ENCODE peak calls at places on chromosomes 5 and 9, in ten cellular contexts. R is IMR-90, S is HCT116, P is sigmoid colon, Z is A549, X is HepG2, H is esophagus muscularis mucosa, A is gastrocnemius medialis, O is stomach, V is tibial nerve. Y is an unnamed sample.

GRCh38 chr9:2622361-2623045 is 916 bp downstream of the VLDLR start:
- DNase-seq in R (peak), V (no peak), S (no peak), Z (no peak), O (peak), X (no peak), P (peak), H (peak), A (peak), Y (no peak)

GRCh38 chr5:111004291-111004690 is 67.2 kb upstream of the TSLP start:
- DNase-seq in X (no peak), R (no peak), O (no peak), V (no peak), H (no peak), P (no peak), S (no peak), Z (no peak), A (no peak), Y (no peak)

GRCh38 chr5:134994560-134995156 is 27.0 kb downstream of the CATSPER3 start:
- DNase-seq in R (no peak), P (no peak), H (no peak), A (no peak), X (no peak), Z (no peak), V (no peak), S (no peak), O (no peak), Y (no peak)

GRCh38 chr5:169974121-169974770 is 6.0 kb downstream of the INSYN2B start:
- DNase-seq in X (no peak), P (no peak), R (peak), O (no peak), A (no peak), V (no peak), H (no peak), Z (no peak), S (no peak), Y (no peak)

GRCh38 chr5:372556-372910 is 51.0 kb downstream of the AHRR start:
- DNase-seq in R (no peak), H (peak), A (no peak), O (peak), V (no peak), S (no peak), X (no peak), Z (no peak), P (no peak), Y (peak)

GRCh38 chr5:5473224-5473623 is 50.7 kb downstream of the ICE1 start:
- DNase-seq in P (no peak), V (no peak), H (no peak), A (no peak), S (no peak), O (no peak), X (no peak), Z (no peak), R (peak), Y (no peak)

GRCh38 chr9:129027224-129027684 is 877 bp downstream of the SH3GLB2 start:
- DNase-seq in Z (no peak), A (no peak), V (no peak), X (no peak), H (no peak), P (no peak), O (no peak), R (no peak), S (no peak), Y (peak)

GRCh38 chr9:22379272-22379671 is 67.4 kb upstream of the DMRTA1 start:
- DNase-seq in H (no peak), P (no peak), O (no peak), V (no peak), S (no peak), R (no peak), Z (no peak), X (no peak), A (no peak), Y (no peak)

GRCh38 chr5:135386096-135386495 is 12.9 kb downstream of the MACROH2A1 start:
- DNase-seq in X (no peak), S (no peak), V (no peak), R (peak), O (no peak), P (no peak), Z (no peak), H (peak), A (no peak), Y (no peak)

GRCh38 chr9:33437235-33437634 is 10.2 kb downstream of the AQP3 start:
- DNase-seq in S (no peak), V (no peak), O (no peak), A (no peak), R (no peak), Z (no peak), P (no peak), H (no peak), X (no peak), Y (no peak)

GRCh38 chr5:85132269-85132668 is 747.6 kb upstream of the EDIL3 start:
- DNase-seq in V (no peak), Z (no peak), S (no peak), P (no peak), A (no peak), O (no peak), R (peak), X (no peak), H (no peak), Y (no peak)

GRCh38 chr9:132556701-132557100 is 25.7 kb upstream of the BARHL1 start:
- DNase-seq in X (no peak), A (no peak), H (no peak), P (no peak), O (no peak), Z (no peak), V (no peak), R (no peak), S (no peak), Y (no peak)

GRCh38 chr5:111072949-111073682 is 1.6 kb downstream of the TSLP start:
- DNase-seq in Z (no peak), X (no peak), S (peak), H (peak), R (peak), A (peak), P (peak), V (peak), O (peak), Y (peak)

GRCh38 chr5:172644229-172644628 is 3.2 kb downstream of the NEURL1B start:
- DNase-seq in Z (no peak), R (no peak), S (no peak), P (no peak), A (no peak), V (no peak), O (no peak), X (no peak), H (no peak), Y (no peak)

GRCh38 chr5:149358294-149358651 is 427 bp downstream of the PCYOX1L start:
- DNase-seq in R (no peak), A (peak), V (peak), O (peak), S (no peak), H (no peak), P (peak), X (no peak), Z (no peak), Y (peak)

GRCh38 chr5:72096602-72097205 is 10.6 kb upstream of the MAP1B start:
- DNase-seq in A (no peak), S (no peak), X (no peak), R (no peak), O (no peak), P (no peak), Z (no peak), V (no peak), H (no peak), Y (no peak)

GRCh38 chr5:40914835-40915234 is 5.5 kb downstream of the C7 start:
- DNase-seq in Z (no peak), O (no peak), R (peak), V (no peak), H (no peak), X (no peak), A (no peak), S (no peak), P (no peak), Y (no peak)

GRCh38 chr5:7916171-7916804 is 47.3 kb downstream of the MTRR start:
- DNase-seq in H (no peak), O (no peak), Z (no peak), P (no peak), X (no peak), V (no peak), A (no peak), R (no peak), S (no peak), Y (no peak)

GRCh38 chr5:147737921-147738320 is 44.6 kb downstream of the JAKMIP2 start:
- DNase-seq in X (no peak), V (no peak), P (no peak), Z (no peak), H (no peak), O (no peak), A (no peak), S (no peak), R (no peak), Y (no peak)

GRCh38 chr5:31237159-31237558 is 43.7 kb downstream of the CDH6 start:
- DNase-seq in A (no peak), V (no peak), Z (peak), P (no peak), X (peak), O (no peak), S (no peak), R (peak), H (no peak), Y (no peak)

GRCh38 chr5:24712047-24712446 is 67.3 kb upstream of the CDH10 start:
- DNase-seq in O (no peak), V (no peak), R (no peak), A (no peak), H (no peak), Z (no peak), P (no peak), S (no peak), X (no peak), Y (no peak)

GRCh38 chr9:125126019-125126746 is 17.1 kb downstream of the SCAI start:
- DNase-seq in R (peak), Z (peak), S (no peak), A (peak), H (peak), P (peak), O (peak), V (peak), X (no peak), Y (peak)

GRCh38 chr9:128921881-128922763 is 1.3 kb downstream of the PHYHD1 start:
- DNase-seq in P (peak), H (no peak), S (no peak), X (peak), R (peak), Z (no peak), V (peak), A (peak), O (peak), Y (no peak)

GRCh38 chr9:16310288-16311145 is 560.0 kb downstream of the BNC2 start:
- DNase-seq in A (no peak), H (no peak), X (no peak), O (no peak), S (no peak), Z (no peak), R (no peak), V (no peak), P (no peak), Y (peak)

GRCh38 chr5:133433133-133433532 is 179.2 kb downstream of the FSTL4 start:
- DNase-seq in X (no peak), P (no peak), O (no peak), Z (no peak), V (no peak), R (no peak), S (no peak), A (no peak), H (peak), Y (no peak)

GRCh38 chr5:10307206-10308148 is at the start of gene CMBL:
- DNase-seq in S (peak), A (peak), R (peak), H (no peak), X (peak), Z (peak), P (peak), O (no peak), V (no peak), Y (no peak)

GRCh38 chr5:173853370-173854131 is 34.6 kb upstream of the CPEB4 start:
- DNase-seq in X (no peak), V (no peak), S (no peak), O (no peak), P (no peak), H (no peak), A (no peak), Z (no peak), R (no peak), Y (no peak)
- TF ChIP-seq POLR2A in X (no peak), V (no peak), S (no peak), O (no peak), P (no peak), H (no peak), A (no peak), Z (no peak), R (no peak), Y (no peak)

DNA sequence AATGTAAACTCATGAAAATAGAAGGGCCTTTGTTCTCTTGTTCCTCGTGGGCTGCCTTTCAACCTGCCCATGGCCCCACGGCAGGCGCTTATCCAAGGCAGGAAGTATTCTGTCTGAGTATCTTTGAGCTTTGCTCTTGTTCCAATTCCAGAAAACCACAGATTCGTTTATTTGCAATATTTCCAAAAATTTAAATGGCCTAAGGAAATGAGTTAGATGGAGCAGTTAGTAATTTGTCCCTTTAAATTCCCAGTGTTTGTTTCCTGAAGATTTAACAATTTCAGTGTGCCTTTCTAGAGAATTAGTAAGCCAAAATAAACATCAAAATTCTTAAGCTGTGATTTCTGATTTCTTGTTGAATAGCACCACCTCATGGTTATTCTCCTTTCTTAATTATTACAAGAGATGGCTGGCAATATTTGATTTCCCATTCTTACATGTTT is 299.4 kb upstream of the RASA1 start:
- DNase-seq in Z (peak), H (no peak), X (peak), P (no peak), S (peak), R (peak), V (no peak), O (no peak), A (no peak), Y (no peak)
- TF ChIP-seq CTCF in Z (peak), H (peak), X (peak), P (peak), S (peak), R (peak), V (peak), O (no peak), A (peak), Y (no peak)

GRCh38 chr9:134895103-134895502 is 14.5 kb downstream of the FCN2 start:
- DNase-seq in A (peak), R (peak), X (no peak), Z (no peak), P (no peak), S (no peak), O (peak), H (peak), V (peak), Y (peak)

GRCh38 chr9:134896834-134897583 is 16.4 kb downstream of the FCN2 start:
- DNase-seq in Z (no peak), R (no peak), H (peak), V (no peak), A (no peak), O (no peak), P (no peak), S (no peak), X (no peak), Y (peak)

GRCh38 chr9:134897584-134898170 is 17.1 kb downstream of the FCN2 start:
- DNase-seq in R (no peak), O (no peak), H (peak), P (no peak), X (no peak), A (no peak), V (no peak), Z (no peak), S (no peak), Y (peak)

GRCh38 chr9:134894136-134894860 is 13.7 kb downstream of the FCN2 start:
- DNase-seq in A (no peak), O (no peak), V (no peak), S (no peak), X (no peak), H (no peak), P (no peak), R (no peak), Z (no peak), Y (no peak)

DNA sequence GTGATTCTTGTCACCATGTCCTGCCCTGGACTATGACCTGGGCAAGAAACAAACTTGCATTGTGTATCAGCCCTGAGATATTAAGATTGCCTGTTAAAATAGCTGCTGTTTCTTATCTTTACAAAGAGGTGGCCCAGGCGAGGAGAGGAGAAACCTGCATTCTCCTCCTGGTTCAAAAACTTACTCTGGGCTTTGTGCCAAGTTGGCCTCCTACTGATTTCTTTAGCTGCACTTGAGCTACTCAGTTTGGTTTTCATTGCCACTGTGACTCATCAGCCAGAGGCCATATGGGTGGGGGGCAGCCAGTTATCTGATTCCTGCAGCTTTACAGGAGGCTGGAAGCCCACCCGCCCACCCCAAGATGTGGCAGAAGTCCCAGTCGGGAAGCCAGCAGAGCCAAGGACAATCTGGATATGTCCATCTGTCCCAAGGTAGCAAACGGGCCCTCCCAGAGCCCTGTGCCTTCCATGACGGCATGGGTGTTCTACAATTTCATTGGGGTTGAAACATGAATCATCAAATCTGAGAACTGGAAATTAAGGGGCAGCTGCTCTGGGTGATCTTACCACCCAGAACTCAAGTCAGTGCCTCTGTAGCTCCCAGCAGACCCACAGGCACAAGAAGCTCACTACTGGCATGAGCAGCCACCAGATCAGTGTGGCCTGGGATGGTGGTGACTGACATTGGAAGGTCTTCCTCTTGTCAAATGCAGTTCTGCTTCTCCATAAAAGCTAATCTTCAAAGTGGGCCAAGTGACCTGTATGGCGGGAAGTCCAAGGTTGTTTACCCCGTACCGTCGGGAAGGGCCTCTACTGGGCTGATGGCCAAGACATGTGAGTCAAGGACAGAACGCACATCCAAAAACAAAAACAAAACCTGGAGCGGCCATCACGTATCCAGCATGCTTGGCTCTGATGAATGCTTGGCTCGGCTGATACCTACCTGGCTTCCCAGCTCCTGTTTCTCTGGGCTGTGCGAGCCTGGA is 15.5 kb downstream of the FCN2 start:
- DNase-seq in H (peak), R (peak), V (peak), P (peak), S (peak), X (no peak), O (peak), Z (peak), A (peak), Y (peak)
- TF ChIP-seq POLR2A in H (no peak), R (no peak), V (no peak), P (no peak), S (no peak), X (no peak), O (no peak), Z (no peak), A (no peak), Y (no peak)

GRCh38 chr5:20683241-20683940 is 695.4 kb upstream of the CDH18 start:
- DNase-seq in S (no peak), Z (no peak), A (no peak), X (no peak), H (no peak), V (no peak), R (no peak), O (no peak), P (no peak), Y (no peak)

GRCh38 chr5:20680718-20681302 is 692.8 kb upstream of the CDH18 start:
- DNase-seq in P (no peak), R (no peak), V (no peak), A (no peak), H (no peak), O (no peak), Z (no peak), S (no peak), X (no peak), Y (no peak)

GRCh38 chr5:20678814-20679298 is 690.9 kb upstream of the CDH18 start:
- DNase-seq in O (no peak), Z (peak), A (no peak), H (no peak), S (no peak), X (no peak), P (no peak), V (no peak), R (peak), Y (no peak)

GRCh38 chr5:20678386-20678785 is 690.4 kb upstream of the CDH18 start:
- DNase-seq in X (no peak), O (no peak), V (no peak), A (no peak), P (no peak), H (no peak), Z (no peak), R (no peak), S (no peak), Y (no peak)
- TF ChIP-seq CTCF in X (no peak), O (no peak), V (no peak), A (no peak), P (no peak), H (no peak), Z (no peak), R (no peak), S (no peak), Y (no peak)

GRCh38 chr5:141681295-141681694 is 735 bp downstream of the ARAP3 start:
- DNase-seq in R (no peak), X (no peak), A (no peak), O (no peak), S (no peak), V (no peak), H (no peak), P (no peak), Z (no peak), Y (no peak)

GRCh38 chr5:141680178-141680577 is 1.9 kb downstream of the ARAP3 start:
- DNase-seq in P (no peak), R (no peak), O (no peak), V (no peak), H (no peak), Z (no peak), S (no peak), X (no peak), A (no peak), Y (no peak)

GRCh38 chr5:141683596-141684161 is 1.6 kb upstream of the ARAP3 start:
- DNase-seq in A (no peak), V (no peak), O (no peak), P (no peak), H (no peak), R (no peak), S (no peak), Z (no peak), X (no peak), Y (no peak)

GRCh38 chr5:141681695-141682641 is at the start of gene ARAP3:
- DNase-seq in H (peak), A (peak), R (peak), V (peak), X (peak), P (peak), Z (peak), S (peak), O (peak), Y (peak)

GRCh38 chr5:141680751-141681201 is 1.3 kb downstream of the ARAP3 start:
- DNase-seq in O (no peak), Z (no peak), X (peak), P (no peak), S (no peak), A (no peak), H (no peak), R (peak), V (no peak), Y (peak)
- TF ChIP-seq POLR2A in O (no peak), Z (no peak), X (no peak), P (no peak), S (no peak), A (no peak), H (no peak), R (no peak), V (no peak), Y (no peak)

GRCh38 chr5:125987677-125988255 is 435.4 kb upstream of the GRAMD2B start:
- DNase-seq in A (no peak), X (no peak), H (no peak), V (no peak), P (no peak), O (no peak), S (no peak), R (no peak), Z (no peak), Y (no peak)
- TF ChIP-seq CTCF in A (no peak), X (no peak), H (no peak), V (no peak), P (no peak), O (no peak), S (no peak), R (no peak), Z (no peak), Y (no peak)

GRCh38 chr5:21831145-21831787 is 1021.9 kb downstream of the CDH12 start:
- DNase-seq in V (no peak), P (no peak), A (no peak), H (no peak), X (no peak), S (no peak), R (no peak), Z (no peak), O (no peak), Y (no peak)
- TF ChIP-seq POLR2A in V (no peak), P (no peak), A (no peak), H (no peak), X (no peak), S (no peak), R (no peak), Z (no peak), O (no peak), Y (no peak)

GRCh38 chr9:89410709-89411111 is 87.2 kb downstream of the SEMA4D start:
- DNase-seq in H (no peak), O (no peak), V (no peak), X (no peak), P (no peak), S (no peak), A (no peak), R (no peak), Z (no peak), Y (no peak)
- TF ChIP-seq CTCF in H (no peak), O (no peak), V (no peak), X (peak), P (no peak), S (peak), A (no peak), R (peak), Z (no peak), Y (no peak)

GRCh38 chr5:67003906-67004729 is 192.5 kb downstream of the CD180 start:
- DNase-seq in S (peak), P (peak), Z (peak), O (peak), R (peak), V (peak), X (peak), H (peak), A (peak), Y (peak)
- TF ChIP-seq POLR2A in S (no peak), P (peak), Z (peak), O (no peak), R (peak), V (no peak), X (peak), H (peak), A (peak), Y (no peak)